ENCODE peak calls at places on chromosome 14, in six cellular contexts. S is GM23338, H is HCT116, Z is SK-N-SH, F is HepG2, G is K562. W is an unnamed sample.

GRCh38 chr14:104580961-104581360 is 1.4 kb downstream of the C14orf180 start:
- DNase-seq in H (no peak), Z (peak), G (no peak), S (no peak), F (no peak), W (no peak)

GRCh38 chr14:89773644-89774316 is 180.8 kb downstream of the EFCAB11 start:
- DNase-seq in F (peak), G (no peak), Z (no peak), S (peak), H (no peak), W (no peak)

GRCh38 chr14:104746951-104747481 is 5.9 kb upstream of the SIVA1 start:
- DNase-seq in S (no peak), Z (no peak), G (no peak), H (no peak), F (no peak), W (no peak)

GRCh38 chr14:58637391-58638230 is at the start of gene DACT1:
- DNase-seq in Z (peak), S (peak), H (no peak), F (no peak), G (peak), W (no peak)

GRCh38 chr14:35342160-35343010 is 50.2 kb downstream of the PSMA6 start:
- DNase-seq in F (no peak), H (no peak), G (no peak), S (no peak), Z (no peak), W (no peak)

GRCh38 chr14:69891422-69891821 is 12.2 kb downstream of the SMOC1 start:
- DNase-seq in G (no peak), H (no peak), S (peak), F (no peak), Z (no peak), W (no peak)

GRCh38 chr14:99716850-99717681 is 33.0 kb downstream of the CYP46A1 start:
- DNase-seq in G (no peak), H (no peak), Z (no peak), S (no peak), F (no peak), W (no peak)

GRCh38 chr14:91555531-91555930 is 45.4 kb upstream of the PPP4R3A start:
- DNase-seq in F (no peak), G (no peak), S (no peak), H (no peak), Z (no peak), W (no peak)

GRCh38 chr14:71408362-71409035 is 501.2 kb downstream of the PCNX1 start:
- DNase-seq in G (no peak), Z (no peak), F (no peak), H (no peak), S (peak), W (no peak)

GRCh38 chr14:23121401-23121800 is 2.3 kb upstream of the CEBPE start:
- DNase-seq in G (no peak), Z (no peak), S (no peak), H (no peak), F (no peak), W (peak)

GRCh38 chr14:79986251-79986650 is 225.1 kb downstream of the DIO2 start:
- DNase-seq in F (no peak), Z (no peak), G (no peak), S (no peak), H (no peak), W (no peak)

GRCh38 chr14:104134061-104134965 is 4.1 kb upstream of the KIF26A start:
- DNase-seq in Z (peak), H (no peak), F (no peak), G (no peak), S (no peak), W (peak)

GRCh38 chr14:32738206-32738871 is 200.3 kb upstream of the NPAS3 start:
- DNase-seq in S (no peak), F (no peak), H (no peak), Z (no peak), G (no peak), W (no peak)

GRCh38 chr14:74897642-74898041 is 15.9 kb downstream of the DLST start:
- DNase-seq in Z (no peak), S (no peak), F (no peak), G (no peak), H (no peak), W (no peak)

GRCh38 chr14:25048170-25049126 is 1.5 kb downstream of the STXBP6 start:
- DNase-seq in Z (no peak), G (peak), H (no peak), S (peak), F (no peak), W (no peak)

GRCh38 chr14:90624228-90624627 is 192.0 kb downstream of the TTC7B start:
- DNase-seq in Z (no peak), F (peak), G (no peak), H (peak), S (no peak), W (no peak)

GRCh38 chr14:89303452-89304435 is 113.3 kb downstream of the FOXN3 start:
- DNase-seq in F (peak), S (no peak), G (no peak), H (no peak), Z (no peak), W (peak)

GRCh38 chr14:102279688-102280348 is 25.1 kb downstream of the MOK start:
- DNase-seq in H (peak), F (peak), G (no peak), Z (no peak), S (peak), W (no peak)
- TF ChIP-seq POLR2AphosphoS5 in H (no peak), F (no peak), G (no peak), Z (peak), S (no peak), W (no peak)

DNA sequence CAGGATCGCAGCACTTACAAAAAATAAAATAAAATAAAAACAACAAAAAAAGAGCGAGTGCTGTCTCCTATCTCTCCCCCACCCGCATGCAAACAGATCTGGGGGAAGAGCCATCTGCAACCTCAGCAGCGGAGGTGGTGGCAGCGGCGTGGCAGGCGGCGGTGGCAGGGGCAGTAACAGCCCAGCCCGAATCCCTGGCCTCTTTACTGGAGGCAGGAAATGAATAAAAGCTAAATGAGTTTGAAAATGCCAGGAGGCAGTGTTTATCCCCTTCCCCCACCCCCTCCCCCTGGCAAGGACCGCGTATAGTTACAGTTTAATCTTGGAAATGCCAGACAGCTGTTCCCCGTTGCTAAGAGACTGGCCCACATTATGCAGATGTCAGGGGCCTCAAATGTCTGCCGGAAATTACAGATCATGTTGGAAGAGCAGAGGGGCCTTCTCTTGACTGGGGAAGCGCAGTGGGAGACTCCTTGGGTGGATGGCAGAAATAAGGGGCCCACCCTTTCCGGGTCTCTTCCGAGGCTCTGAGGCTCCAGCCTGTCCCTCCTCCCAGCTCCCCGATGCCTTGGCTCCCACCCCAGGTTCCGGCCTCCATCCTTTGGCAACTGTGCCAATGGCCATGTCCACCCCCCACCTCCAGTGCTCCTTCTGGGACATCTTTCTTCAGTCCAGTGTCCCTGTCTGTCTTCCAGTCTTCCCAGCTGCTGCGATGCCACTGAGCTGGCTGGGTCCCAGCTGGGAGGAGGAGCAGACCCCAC is 93.8 kb downstream of the LRRC74A start:
- DNase-seq in S (peak), F (peak), G (no peak), H (no peak), Z (peak), W (no peak)
- TF ChIP-seq CTCF in S (no peak), F (no peak), G (no peak), H (no peak), Z (no peak), W (no peak)

GRCh38 chr14:68043752-68044151 is 224.2 kb downstream of the RAD51B start:
- DNase-seq in Z (no peak), G (no peak), H (no peak), S (no peak), F (no peak), W (no peak)

GRCh38 chr14:68039593-68039992 is 220.0 kb downstream of the RAD51B start:
- DNase-seq in S (no peak), G (no peak), Z (no peak), F (no peak), H (no peak), W (no peak)

GRCh38 chr14:68042591-68043210 is 223.1 kb downstream of the RAD51B start:
- DNase-seq in Z (no peak), H (no peak), F (no peak), S (no peak), G (no peak), W (no peak)

GRCh38 chr14:68040633-68041369 is 221.2 kb downstream of the RAD51B start:
- DNase-seq in H (no peak), G (no peak), Z (no peak), F (no peak), S (peak), W (no peak)

DNA sequence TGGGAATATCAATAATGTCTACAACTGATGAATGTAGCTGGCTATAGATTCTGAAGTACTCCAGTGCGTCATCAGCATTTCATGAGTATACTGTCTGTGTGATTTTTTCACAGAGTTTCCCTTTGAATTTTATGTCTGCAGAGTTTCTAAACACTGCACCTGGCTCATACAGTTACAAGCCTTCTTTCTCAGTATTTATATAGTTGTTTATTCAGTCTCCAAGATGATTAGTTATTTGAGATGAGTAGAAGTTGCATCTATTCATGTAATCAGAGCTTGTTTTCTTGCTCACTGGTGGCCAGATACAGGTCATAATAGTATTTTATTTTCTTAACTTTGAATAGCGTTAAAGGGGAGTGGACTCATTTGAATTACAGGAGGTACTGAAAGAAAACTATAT is 222.4 kb downstream of the RAD51B start:
- DNase-seq in F (no peak), G (no peak), Z (no peak), S (no peak), H (no peak), W (no peak)
- TF ChIP-seq POLR2AphosphoS5 in F (no peak), G (no peak), Z (no peak), S (no peak), H (no peak), W (no peak)

GRCh38 chr14:105851716-105852377 is 325.5 kb downstream of the TMEM121 start:
- DNase-seq in H (no peak), Z (peak), S (no peak), G (no peak), F (no peak), W (peak)

GRCh38 chr14:105850853-105851581 is 324.6 kb downstream of the TMEM121 start:
- DNase-seq in S (no peak), F (no peak), H (no peak), G (no peak), Z (peak), W (peak)

GRCh38 chr14:105853089-105853906 is 326.9 kb downstream of the TMEM121 start:
- DNase-seq in Z (peak), S (no peak), H (no peak), F (no peak), G (no peak), W (peak)

GRCh38 chr14:105853907-105854599 is 327.7 kb downstream of the TMEM121 start:
- DNase-seq in Z (no peak), H (no peak), G (no peak), F (no peak), S (no peak), W (no peak)

DNA sequence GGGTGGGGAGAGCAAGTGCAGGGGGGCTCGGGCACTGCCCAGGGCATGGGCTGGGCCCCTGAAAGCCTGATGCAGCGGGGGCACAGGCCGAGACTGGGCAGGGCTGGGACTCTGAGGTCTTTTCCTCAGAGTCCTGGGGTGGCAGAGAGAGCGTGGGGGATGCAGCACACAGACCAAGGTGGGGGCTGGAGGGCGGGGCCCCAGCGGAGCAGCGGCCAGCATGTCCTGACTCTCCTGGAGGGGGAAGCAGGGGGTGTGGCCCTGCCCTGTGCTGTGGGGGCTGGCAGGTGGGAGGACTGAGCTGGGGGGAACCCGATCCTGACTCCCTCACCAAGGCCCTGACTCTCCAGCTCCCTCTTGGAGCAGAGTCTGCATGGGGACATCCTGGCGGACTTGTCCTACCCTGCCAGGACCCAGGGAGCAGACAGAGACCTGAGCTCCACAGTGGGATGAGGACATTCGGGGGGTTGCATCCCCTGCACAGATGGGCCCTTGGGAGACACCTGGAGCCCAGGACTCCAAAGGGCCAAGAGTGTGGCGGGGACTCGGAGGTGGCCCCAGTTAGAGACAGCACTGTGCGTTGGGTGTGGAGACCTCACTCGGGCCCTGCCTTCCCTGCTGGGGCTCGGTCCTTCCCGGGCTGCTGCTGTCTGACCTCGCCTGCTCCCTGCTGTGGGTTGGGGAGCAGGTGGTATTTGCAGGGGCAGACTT is 326.1 kb downstream of the TMEM121 start:
- DNase-seq in H (no peak), Z (peak), F (no peak), G (no peak), S (no peak), W (peak)
- TF ChIP-seq CTCF in H (no peak), Z (no peak), F (no peak), G (no peak), S (no peak), W (no peak)

DNA sequence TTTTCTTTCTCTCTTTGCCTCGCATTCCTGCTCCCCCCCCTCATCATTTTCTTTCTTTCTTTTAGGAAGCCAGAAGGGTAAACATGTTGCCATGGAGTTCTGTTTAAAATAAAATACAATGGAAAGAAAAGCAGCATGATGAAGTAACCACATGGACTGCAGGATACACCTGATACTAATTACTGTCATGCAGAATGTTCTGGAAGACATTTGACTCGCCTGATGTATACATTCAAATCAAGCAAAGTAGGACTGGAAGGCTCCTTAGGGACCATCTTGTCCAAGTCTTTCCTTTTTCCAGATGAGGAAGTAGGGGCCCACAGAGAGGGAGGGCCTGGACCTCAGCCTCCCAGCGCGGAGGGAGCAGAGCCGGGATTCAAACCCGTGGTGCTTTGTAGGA is 2.4 kb upstream of the MEG3 start:
- DNase-seq in S (no peak), H (no peak), G (no peak), Z (no peak), F (no peak), W (no peak)
- TF ChIP-seq POLR2AphosphoS5 in S (no peak), H (no peak), G (no peak), Z (no peak), F (no peak), W (no peak)

GRCh38 chr14:62168564-62169155 is 406.4 kb downstream of the SNAPC1 start:
- DNase-seq in H (no peak), F (no peak), S (peak), Z (no peak), G (no peak), W (no peak)
- TF ChIP-seq CTCF in H (peak), F (no peak), S (peak), Z (peak), G (no peak), W (no peak)

DNA sequence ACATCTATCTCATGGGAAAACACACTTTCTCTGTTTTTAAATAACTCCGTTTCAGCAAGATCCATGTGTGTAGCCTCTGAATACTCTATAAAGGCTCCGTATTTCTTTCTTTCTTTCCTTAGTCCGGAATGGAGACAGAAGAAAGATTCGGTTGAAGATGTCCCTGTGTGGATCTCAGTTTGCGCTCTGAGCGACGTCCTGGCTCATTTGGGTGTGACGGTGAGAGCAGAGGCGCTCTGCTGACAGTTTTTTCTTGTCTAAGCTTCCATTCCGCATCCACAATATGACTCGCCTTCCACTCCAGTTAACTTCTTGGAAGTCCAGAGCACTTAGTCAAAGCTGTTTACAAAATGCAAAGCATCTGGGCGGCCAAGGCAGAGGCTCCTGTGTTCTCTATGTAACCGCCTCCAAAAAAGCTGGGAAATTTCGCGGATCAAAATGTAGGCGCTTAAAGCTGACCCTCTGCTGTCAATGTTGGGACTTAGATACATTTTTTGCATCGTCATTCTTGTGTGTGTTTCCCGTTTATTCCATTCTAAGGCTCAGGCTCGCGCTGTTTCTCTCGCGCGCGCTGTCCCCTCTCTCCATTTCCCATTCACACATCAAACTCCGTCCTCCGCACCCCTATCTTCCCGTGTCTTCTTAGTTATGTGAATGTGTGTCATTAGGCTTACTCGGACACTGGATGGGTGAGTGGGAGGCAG is 910 bp upstream of the FLRT2 start:
- DNase-seq in F (no peak), G (no peak), Z (no peak), S (peak), H (no peak), W (no peak)
- TF ChIP-seq POLR2AphosphoS5 in F (no peak), G (no peak), Z (no peak), S (no peak), H (no peak), W (no peak)

GRCh38 chr14:106491851-106492250 is 965.5 kb downstream of the TMEM121 start:
- DNase-seq in G (no peak), Z (no peak), H (no peak), S (peak), F (no peak), W (no peak)
- TF ChIP-seq CTCF in G (peak), Z (peak), H (peak), S (peak), F (peak), W (no peak)

GRCh38 chr14:52069617-52070431 is 965 bp upstream of the NID2 start:
- DNase-seq in F (no peak), G (no peak), H (no peak), Z (no peak), S (peak), W (peak)
- TF ChIP-seq POLR2AphosphoS5 in F (no peak), G (no peak), H (no peak), Z (no peak), S (no peak), W (no peak)

GRCh38 chr14:28767851-28768548 is 1.4 kb downstream of the FOXG1 start:
- DNase-seq in F (no peak), Z (no peak), S (peak), H (no peak), G (peak), W (no peak)
- TF ChIP-seq CTCF in F (peak), Z (no peak), S (peak), H (no peak), G (peak), W (no peak)